ENCODE peak calls at places on chromosomes 11 and 22, in seven cellular contexts. J is GM10248, M is aorta, Y is A549, F is BJ, U is activated T-cell treated with anti-CD3 and anti-CD28 coated beads for 48 hours, V is HAP-1. E is an unnamed sample.

GRCh38 chr11:2389344-2390026 is 11.1 kb upstream of the TSSC4 start:
- DNase-seq in F (no peak), J (no peak), U (no peak), Y (no peak), V (no peak), M (no peak), E (no peak)

GRCh38 chr11:45444796-45445195 is 158.7 kb upstream of the SYT13 start:
- DNase-seq in M (no peak), U (no peak), Y (peak; percentile 23), V (no peak), J (no peak), F (no peak), E (no peak)

GRCh38 chr11:118928870-118929495 is 3.3 kb upstream of the BCL9L start:
- DNase-seq in U (no peak), J (no peak), M (peak; percentile 87), V (peak; percentile 80), F (no peak), Y (peak; percentile 64), E (no peak)

GRCh38 chr11:34379539-34379938 is 21.7 kb upstream of the ABTB2 start:
- DNase-seq in F (no peak), J (no peak), U (no peak), M (no peak), Y (no peak), V (no peak), E (no peak)

GRCh38 chr22:42304021-42304790 is 33.8 kb upstream of the TCF20 start:
- DNase-seq in J (no peak), M (no peak), U (no peak), Y (no peak), F (no peak), V (no peak), E (no peak)

GRCh38 chr22:45323695-45324094 is 14.0 kb downstream of the FAM118A start:
- DNase-seq in U (no peak), F (no peak), V (no peak), M (peak; percentile 42), J (no peak), Y (no peak), E (no peak)

GRCh38 chr11:7904910-7905309 is 26.2 kb downstream of the OR10A6 start:
- DNase-seq in J (no peak), Y (no peak), M (no peak), V (no peak), U (no peak), F (no peak), E (no peak)

GRCh38 chr11:72238040-72238450 is 5.9 kb downstream of the PHOX2A start:
- DNase-seq in F (no peak), J (peak; percentile 85), U (peak; percentile 54), Y (peak; percentile 82), V (peak; percentile 77), M (peak; percentile 84), E (peak; percentile 94)

GRCh38 chr22:28600546-28601143 is 79.0 kb downstream of the TTC28 start:
- DNase-seq in U (no peak), Y (peak; percentile 48), F (no peak), J (peak; percentile 37), M (no peak), V (no peak), E (peak; percentile 3)

GRCh38 chr11:69587454-69588081 is 53.4 kb upstream of the CCND1 start:
- DNase-seq in J (no peak), U (no peak), V (no peak), Y (peak; percentile 42), M (no peak), F (peak; percentile 68), E (no peak)

GRCh38 chr11:116257092-116257491 is 515.7 kb downstream of the BUD13 start:
- DNase-seq in U (no peak), M (no peak), J (no peak), V (peak; percentile 14), F (no peak), Y (no peak), E (no peak)

GRCh38 chr11:101169944-101170343 is 40.3 kb upstream of the PGR start:
- DNase-seq in V (no peak), J (no peak), U (no peak), M (no peak), F (no peak), Y (no peak), E (no peak)